ENCODE peak calls at places on chromosome 18, in nine cellular contexts. V is activated B cell treated with CpG ODN at 0.5 μM for 24 hours, U is fibroblast of the conjunctiva, E is NCI-H345, M is brain microvascular endothelial cell, Q is GM12878, R is activated gamma-delta T cell treated with Interleukin-2 at 50 U/mL for 16 hours, K is NCI-H226, I is C1 segment of cervical spinal cord. C is an unnamed sample.

GRCh38 chr18:11567391-11567790 is 42.0 kb upstream of the SLC35G4 start:
- DNase-seq in V (no peak), U (no peak), E (no peak), M (no peak), Q (no peak), R (no peak), K (no peak), I (no peak), C (no peak)

GRCh38 chr18:76209597-76209996 is 285.4 kb downstream of the ZNF516 start:
- DNase-seq in V (no peak), U (peak; percentile 17), E (no peak), M (no peak), Q (no peak), R (no peak), K (no peak), I (no peak), C (no peak)

GRCh38 chr18:31064130-31064529 is 21.6 kb upstream of the DSC3 start:
- DNase-seq in V (no peak), U (no peak), E (no peak), M (no peak), Q (peak; percentile 17), R (no peak), K (no peak), I (no peak), C (no peak)

GRCh38 chr18:77132369-77133050 is at the start of gene MBP:
- DNase-seq in V (peak; percentile 72), U (no peak), E (peak; percentile 79), M (no peak), Q (no peak), R (peak; percentile 68), K (peak; percentile 3), I (no peak), C (no peak)

GRCh38 chr18:39636931-39637330 is 2071.3 kb upstream of the CELF4 start:
- DNase-seq in V (no peak), U (no peak), E (no peak), M (no peak), Q (no peak), R (no peak), K (no peak), I (no peak), C (no peak)

GRCh38 chr18:46386788-46387187 is 270.2 kb downstream of the LOXHD1 start:
- DNase-seq in V (no peak), U (no peak), E (no peak), M (no peak), Q (no peak), R (no peak), K (no peak), I (no peak), C (no peak)

GRCh38 chr18:33606621-33607020 is 28.6 kb downstream of the ASXL3 start:
- DNase-seq in V (no peak), U (no peak), E (no peak), M (no peak), Q (no peak), R (no peak), K (no peak), I (no peak), C (no peak)

GRCh38 chr18:49046125-49046524 is 95.4 kb upstream of the SMAD7 start:
- DNase-seq in V (no peak), U (no peak), E (no peak), M (no peak), Q (no peak), R (no peak), K (no peak), I (no peak), C (no peak)

GRCh38 chr18:53698907-53699306 is 525.6 kb downstream of the MBD2 start:
- DNase-seq in V (no peak), U (peak; percentile 34), E (peak; percentile 15), M (peak; percentile 45), Q (no peak), R (no peak), K (peak; percentile 2), I (no peak), C (no peak)

GRCh38 chr18:12770469-12771219 is 67.8 kb downstream of the PSMG2 start:
- DNase-seq in V (no peak), U (no peak), E (no peak), M (no peak), Q (no peak), R (no peak), K (no peak), I (no peak), C (no peak)

GRCh38 chr18:35582899-35583558 is 1.5 kb downstream of the GALNT1 start:
- DNase-seq in V (no peak), U (no peak), E (peak; percentile 84), M (peak; percentile 59), Q (no peak), R (no peak), K (no peak), I (no peak), C (peak; percentile 39)

GRCh38 chr18:36350211-36350610 is 52.7 kb downstream of the FHOD3 start:
- DNase-seq in V (no peak), U (no peak), E (no peak), M (no peak), Q (no peak), R (no peak), K (no peak), I (no peak), C (no peak)

GRCh38 chr18:40473221-40473620 is 1481.8 kb upstream of the PIK3C3 start:
- DNase-seq in V (no peak), U (no peak), E (no peak), M (no peak), Q (no peak), R (no peak), K (peak; percentile 6), I (no peak), C (peak; percentile 83)

GRCh38 chr18:3910507-3910906 is 460.5 kb downstream of the TGIF1 start:
- DNase-seq in V (no peak), U (no peak), E (no peak), M (no peak), Q (no peak), R (no peak), K (no peak), I (no peak), C (no peak)

GRCh38 chr18:66334534-66334933 is 269.4 kb downstream of the CDH19 start:
- DNase-seq in V (no peak), U (no peak), E (no peak), M (no peak), Q (no peak), R (no peak), K (no peak), I (no peak), C (no peak)

GRCh38 chr18:48133675-48134251 is 203.3 kb upstream of the SMAD2 start:
- DNase-seq in V (no peak), U (no peak), E (peak; percentile 92), M (no peak), Q (no peak), R (no peak), K (peak; percentile 22), I (no peak), C (peak; percentile 54)

GRCh38 chr18:48781041-48781989 is 169.4 kb downstream of the SMAD7 start:
- DNase-seq in V (no peak), U (no peak), E (no peak), M (peak; percentile 86), Q (no peak), R (no peak), K (no peak), I (peak; percentile 70), C (peak; percentile 36)

GRCh38 chr18:24466766-24467165 is 6.3 kb downstream of the HRH4 start:
- DNase-seq in V (no peak), U (no peak), E (no peak), M (no peak), Q (no peak), R (no peak), K (no peak), I (no peak), C (no peak)

GRCh38 chr18:73279499-73279898 is 411.7 kb upstream of the NETO1 start:
- DNase-seq in V (no peak), U (no peak), E (no peak), M (no peak), Q (no peak), R (no peak), K (no peak), I (no peak), C (no peak)

GRCh38 chr18:62586148-62586774 is 63.4 kb downstream of the ZCCHC2 start:
- DNase-seq in V (peak; percentile 50), U (peak; percentile 72), E (peak; percentile 45), M (peak; percentile 59), Q (peak; percentile 34), R (peak; percentile 35), K (peak; percentile 2), I (no peak), C (peak; percentile 31)

GRCh38 chr18:45353530-45353929 is 261.7 kb upstream of the SLC14A2 start:
- DNase-seq in V (no peak), U (no peak), E (no peak), M (no peak), Q (no peak), R (no peak), K (peak; percentile 14), I (no peak), C (no peak)